ENCODE peak calls at places on chromosomes 11 and 22, in six cellular contexts. L is iris pigment epithelial cell, G is SHP77, V is right lobe of liver, R is NCI-H774, S is ovary. W is an unnamed sample.

GRCh38 chr11:1758611-1759150 is 5.0 kb downstream of the CTSD start:
- DNase-seq in L (no peak), R (no peak), G (no peak), V (no peak), S (no peak), W (no peak)

GRCh38 chr11:45930031-45930794 is 7.8 kb downstream of the LARGE2 start:
- DNase-seq in R (peak), V (peak), L (no peak), G (peak), S (no peak), W (no peak)

GRCh38 chr11:115653076-115653475 is 148.9 kb upstream of the CADM1 start:
- DNase-seq in G (no peak), V (no peak), R (no peak), L (no peak), S (no peak), W (no peak)

GRCh38 chr11:23570828-23571227 is 710.6 kb upstream of the CCDC179 start:
- DNase-seq in S (no peak), V (no peak), L (peak), R (no peak), G (no peak), W (no peak)

GRCh38 chr11:14357843-14358728 is 897 bp downstream of the RRAS2 start:
- DNase-seq in L (peak), R (peak), S (peak), V (peak), G (no peak), W (peak)

GRCh38 chr22:42074153-42074750 is at the start of gene PHETA2:
- DNase-seq in S (peak), L (peak), R (no peak), V (no peak), G (no peak), W (no peak)

GRCh38 chr11:32056445-32056844 is 34.4 kb upstream of the RCN1 start:
- DNase-seq in V (no peak), S (no peak), L (peak), R (no peak), G (no peak), W (no peak)

GRCh38 chr11:70415176-70415575 is 16.8 kb downstream of the CTTN start:
- DNase-seq in S (no peak), L (peak), G (no peak), R (no peak), V (no peak), W (no peak)

GRCh38 chr11:31809543-31809856 is 1.6 kb downstream of the PAX6 start:
- DNase-seq in G (no peak), S (no peak), R (no peak), V (no peak), L (no peak), W (no peak)

GRCh38 chr11:62133328-62134065 is 9.7 kb downstream of the INCENP start:
- DNase-seq in S (no peak), G (no peak), V (no peak), L (no peak), R (no peak), W (no peak)